ENCODE peak calls at places on chromosomes 4 and X, in nine cellular contexts. One of them, this sample, is unnamed. For H3K4me1, the result is how much of the 10 kb centered on the place peaks cover.

GRCh38 chrX:49072712-49073095 is 1.1 kb downstream of the PRAF2 start:
- DNase-seq in sigmoid colon: no peak
- DNase-seq in breast epithelium: no peak
- DNase-seq in testis: no peak
- DNase-seq in stomach: no peak
- DNase-seq in ovary: no peak
- DNase-seq in right lobe of liver: no peak
- DNase-seq in body of pancreas: no peak
- DNase-seq in tibial nerve: no peak
- DNase-seq in this sample: no peak

GRCh38 chrX:20521245-20521644 is 254.5 kb upstream of the RPS6KA3 start:
- DNase-seq in sigmoid colon: no peak
- DNase-seq in breast epithelium: no peak
- DNase-seq in testis: no peak
- DNase-seq in stomach: no peak
- DNase-seq in ovary: no peak
- DNase-seq in right lobe of liver: no peak
- DNase-seq in body of pancreas: no peak
- DNase-seq in tibial nerve: no peak
- DNase-seq in this sample: peak

GRCh38 chrX:34877451-34877850 is 65.1 kb upstream of the FAM47B start:
- DNase-seq in sigmoid colon: no peak
- DNase-seq in breast epithelium: no peak
- DNase-seq in testis: no peak
- DNase-seq in stomach: no peak
- DNase-seq in ovary: no peak
- DNase-seq in right lobe of liver: no peak
- DNase-seq in body of pancreas: no peak
- DNase-seq in tibial nerve: no peak
- DNase-seq in this sample: no peak

GRCh38 chr4:113747949-113748348 is 13.6 kb downstream of the CAMK2D start:
- DNase-seq in sigmoid colon: no peak
- DNase-seq in breast epithelium: no peak
- DNase-seq in testis: no peak
- DNase-seq in stomach: no peak
- DNase-seq in ovary: no peak
- DNase-seq in right lobe of liver: no peak
- DNase-seq in body of pancreas: no peak
- DNase-seq in tibial nerve: no peak
- DNase-seq in this sample: no peak

GRCh38 chrX:13685126-13685763 is 3.7 kb upstream of the RAB9A start:
- DNase-seq in sigmoid colon: no peak
- DNase-seq in breast epithelium: no peak
- DNase-seq in testis: no peak
- DNase-seq in stomach: no peak
- DNase-seq in ovary: no peak
- DNase-seq in right lobe of liver: no peak
- DNase-seq in body of pancreas: no peak
- DNase-seq in tibial nerve: no peak
- DNase-seq in this sample: peak

GRCh38 chr4:109213056-109213455 is 89.4 kb downstream of the COL25A1 start:
- DNase-seq in sigmoid colon: no peak
- DNase-seq in breast epithelium: no peak
- DNase-seq in testis: no peak
- DNase-seq in stomach: no peak
- DNase-seq in ovary: no peak
- DNase-seq in right lobe of liver: no peak
- DNase-seq in body of pancreas: no peak
- DNase-seq in tibial nerve: no peak
- DNase-seq in this sample: no peak

GRCh38 chrX:151935358-151935757 is 22.7 kb downstream of the MAGEA4 start:
- DNase-seq in sigmoid colon: no peak
- DNase-seq in breast epithelium: no peak
- DNase-seq in testis: no peak
- DNase-seq in stomach: no peak
- DNase-seq in ovary: no peak
- DNase-seq in right lobe of liver: no peak
- DNase-seq in body of pancreas: no peak
- DNase-seq in tibial nerve: no peak
- DNase-seq in this sample: no peak

GRCh38 chr4:188400456-188400855 is 261.2 kb downstream of the TRIML1 start:
- DNase-seq in sigmoid colon: no peak
- DNase-seq in breast epithelium: no peak
- DNase-seq in testis: no peak
- DNase-seq in stomach: no peak
- DNase-seq in ovary: no peak
- DNase-seq in right lobe of liver: no peak
- DNase-seq in body of pancreas: no peak
- DNase-seq in tibial nerve: peak
- DNase-seq in this sample: no peak

GRCh38 chrX:109601458-109601857 is 23.5 kb downstream of the KCNE5 start:
- DNase-seq in sigmoid colon: no peak
- DNase-seq in breast epithelium: no peak
- DNase-seq in testis: no peak
- DNase-seq in stomach: no peak
- DNase-seq in ovary: no peak
- DNase-seq in right lobe of liver: no peak
- DNase-seq in body of pancreas: no peak
- DNase-seq in tibial nerve: no peak
- DNase-seq in this sample: no peak

GRCh38 chr4:144757969-144758368 is 112.0 kb downstream of the HHIP start:
- DNase-seq in sigmoid colon: no peak
- DNase-seq in breast epithelium: no peak
- DNase-seq in testis: no peak
- DNase-seq in stomach: no peak
- DNase-seq in ovary: no peak
- DNase-seq in right lobe of liver: no peak
- DNase-seq in body of pancreas: no peak
- DNase-seq in tibial nerve: no peak
- DNase-seq in this sample: no peak

GRCh38 chr4:78592104-78592783 is 40.7 kb downstream of the ANXA3 start:
- DNase-seq in sigmoid colon: no peak
- DNase-seq in breast epithelium: no peak
- DNase-seq in testis: no peak
- DNase-seq in stomach: no peak
- DNase-seq in ovary: no peak
- DNase-seq in right lobe of liver: no peak
- DNase-seq in body of pancreas: no peak
- DNase-seq in tibial nerve: no peak
- DNase-seq in this sample: no peak

GRCh38 chrX:125605145-125605544 is 285.5 kb downstream of the TEX13C start:
- DNase-seq in sigmoid colon: no peak
- DNase-seq in breast epithelium: no peak
- DNase-seq in testis: no peak
- DNase-seq in stomach: no peak
- DNase-seq in ovary: no peak
- DNase-seq in right lobe of liver: no peak
- DNase-seq in body of pancreas: no peak
- DNase-seq in tibial nerve: no peak
- DNase-seq in this sample: no peak

GRCh38 chrX:143623657-143624056 is 12.2 kb downstream of the SLITRK4 start:
- DNase-seq in sigmoid colon: no peak
- DNase-seq in breast epithelium: no peak
- DNase-seq in testis: no peak
- DNase-seq in stomach: no peak
- DNase-seq in ovary: no peak
- DNase-seq in right lobe of liver: no peak
- DNase-seq in body of pancreas: no peak
- DNase-seq in tibial nerve: no peak
- DNase-seq in this sample: no peak

GRCh38 chrX:15973941-15974340 is 119.3 kb upstream of the AP1S2 start:
- DNase-seq in sigmoid colon: no peak
- DNase-seq in breast epithelium: no peak
- DNase-seq in testis: peak
- DNase-seq in stomach: no peak
- DNase-seq in ovary: no peak
- DNase-seq in right lobe of liver: no peak
- DNase-seq in body of pancreas: peak
- DNase-seq in tibial nerve: peak
- DNase-seq in this sample: no peak

GRCh38 chr4:122744229-122744628 is 11.7 kb downstream of the BBS12 start:
- DNase-seq in sigmoid colon: no peak
- DNase-seq in breast epithelium: no peak
- DNase-seq in testis: no peak
- DNase-seq in stomach: no peak
- DNase-seq in ovary: no peak
- DNase-seq in right lobe of liver: no peak
- DNase-seq in body of pancreas: no peak
- DNase-seq in tibial nerve: no peak
- DNase-seq in this sample: no peak

GRCh38 chr4:123244233-123244632 is 152.4 kb upstream of the SPRY1 start:
- DNase-seq in sigmoid colon: peak
- DNase-seq in breast epithelium: no peak
- DNase-seq in testis: peak
- DNase-seq in stomach: peak
- DNase-seq in ovary: peak
- DNase-seq in right lobe of liver: peak
- DNase-seq in body of pancreas: no peak
- DNase-seq in tibial nerve: peak
- DNase-seq in this sample: peak

GRCh38 chr4:20420916-20421315 is 169.2 kb downstream of the SLIT2 start:
- DNase-seq in sigmoid colon: no peak
- DNase-seq in breast epithelium: no peak
- DNase-seq in testis: no peak
- DNase-seq in stomach: no peak
- DNase-seq in ovary: no peak
- DNase-seq in right lobe of liver: no peak
- DNase-seq in body of pancreas: no peak
- DNase-seq in tibial nerve: no peak
- DNase-seq in this sample: no peak
- H3K4me1 ChIP-seq in sigmoid colon: under half
- H3K4me1 ChIP-seq in breast epithelium: under half
- H3K4me1 ChIP-seq in testis: under half
- H3K4me1 ChIP-seq in stomach: under half
- H3K4me1 ChIP-seq in ovary: under half
- H3K4me1 ChIP-seq in right lobe of liver: under half
- H3K4me1 ChIP-seq in body of pancreas: under half
- H3K4me1 ChIP-seq in tibial nerve: under half
- H3K4me1 ChIP-seq in this sample: under half

GRCh38 chr4:89216866-89217265 is 90.7 kb downstream of the GPRIN3 start:
- DNase-seq in sigmoid colon: no peak
- DNase-seq in breast epithelium: no peak
- DNase-seq in testis: no peak
- DNase-seq in stomach: no peak
- DNase-seq in ovary: no peak
- DNase-seq in right lobe of liver: no peak
- DNase-seq in body of pancreas: no peak
- DNase-seq in tibial nerve: no peak
- DNase-seq in this sample: no peak

GRCh38 chr4:89214308-89214707 is 93.3 kb downstream of the GPRIN3 start:
- DNase-seq in sigmoid colon: no peak
- DNase-seq in breast epithelium: no peak
- DNase-seq in testis: no peak
- DNase-seq in stomach: no peak
- DNase-seq in ovary: no peak
- DNase-seq in right lobe of liver: no peak
- DNase-seq in body of pancreas: no peak
- DNase-seq in tibial nerve: no peak
- DNase-seq in this sample: no peak

GRCh38 chr4:89217594-89217993 is 90.0 kb downstream of the GPRIN3 start:
- DNase-seq in sigmoid colon: no peak
- DNase-seq in breast epithelium: no peak
- DNase-seq in testis: no peak
- DNase-seq in stomach: no peak
- DNase-seq in ovary: no peak
- DNase-seq in right lobe of liver: no peak
- DNase-seq in body of pancreas: no peak
- DNase-seq in tibial nerve: no peak
- DNase-seq in this sample: no peak

GRCh38 chr4:89216422-89216821 is 91.2 kb downstream of the GPRIN3 start:
- DNase-seq in sigmoid colon: no peak
- DNase-seq in breast epithelium: no peak
- DNase-seq in testis: no peak
- DNase-seq in stomach: no peak
- DNase-seq in ovary: no peak
- DNase-seq in right lobe of liver: no peak
- DNase-seq in body of pancreas: no peak
- DNase-seq in tibial nerve: no peak
- DNase-seq in this sample: no peak

GRCh38 chr4:89215736-89216135 is 91.9 kb downstream of the GPRIN3 start:
- DNase-seq in sigmoid colon: no peak
- DNase-seq in breast epithelium: no peak
- DNase-seq in testis: no peak
- DNase-seq in stomach: no peak
- DNase-seq in ovary: no peak
- DNase-seq in right lobe of liver: no peak
- DNase-seq in body of pancreas: no peak
- DNase-seq in tibial nerve: no peak
- DNase-seq in this sample: no peak
- TF ChIP-seq CTCF in sigmoid colon: no peak
- TF ChIP-seq CTCF in breast epithelium: no peak
- TF ChIP-seq CTCF in testis: no peak
- TF ChIP-seq CTCF in stomach: no peak
- TF ChIP-seq CTCF in ovary: no peak
- TF ChIP-seq CTCF in right lobe of liver: no peak
- TF ChIP-seq CTCF in body of pancreas: no peak
- TF ChIP-seq CTCF in tibial nerve: no peak
- TF ChIP-seq CTCF in this sample: no peak

DNA sequence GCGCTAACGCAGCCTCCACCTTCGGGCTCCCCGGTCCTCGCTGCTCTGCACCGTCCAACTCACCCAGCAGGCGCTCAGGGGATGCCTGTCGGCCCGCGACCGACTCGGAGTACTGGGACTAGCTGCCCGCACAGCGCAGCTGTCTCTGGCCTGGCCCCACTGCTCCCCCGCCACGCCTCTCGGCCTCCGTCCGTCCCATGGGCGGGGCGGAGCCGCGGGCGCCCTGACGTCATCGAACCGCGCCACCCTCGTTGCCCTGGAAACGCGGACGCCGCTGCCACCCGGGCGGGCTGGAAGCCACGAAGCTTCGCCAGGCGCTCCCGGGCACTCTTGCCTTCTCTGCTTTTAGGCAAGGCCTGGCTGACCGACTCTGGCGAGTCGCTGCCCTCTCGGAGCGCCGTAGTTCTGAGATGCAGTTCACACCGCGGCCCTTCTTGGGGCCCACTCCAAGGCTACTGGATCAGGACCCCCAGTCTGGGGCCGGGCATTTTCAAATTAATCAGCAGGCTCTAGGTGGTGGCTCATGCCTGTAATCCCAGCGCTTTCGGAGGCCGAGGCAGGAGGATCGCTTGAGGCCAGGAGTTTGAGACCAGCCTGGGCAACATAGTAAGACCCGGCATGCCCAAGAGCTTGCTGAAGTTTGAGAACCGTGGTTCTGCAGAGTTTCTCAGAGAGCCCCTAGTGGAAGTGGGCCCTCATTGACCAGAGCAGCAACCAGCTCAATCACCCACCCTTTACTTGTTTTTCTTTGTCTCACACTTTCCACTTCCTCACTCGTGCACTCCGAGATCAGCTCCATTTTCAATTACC is 12.0 kb downstream of the ACOX3 start:
- DNase-seq in sigmoid colon: peak
- DNase-seq in breast epithelium: peak
- DNase-seq in testis: peak
- DNase-seq in stomach: peak
- DNase-seq in ovary: peak
- DNase-seq in right lobe of liver: peak
- DNase-seq in body of pancreas: peak
- DNase-seq in tibial nerve: peak
- DNase-seq in this sample: peak
- TF ChIP-seq POLR2A in sigmoid colon: peak
- TF ChIP-seq POLR2A in breast epithelium: peak
- TF ChIP-seq POLR2A in testis: no peak
- TF ChIP-seq POLR2A in stomach: no peak
- TF ChIP-seq POLR2A in ovary: peak
- TF ChIP-seq POLR2A in right lobe of liver: peak
- TF ChIP-seq POLR2A in body of pancreas: peak
- TF ChIP-seq POLR2A in tibial nerve: no peak
- TF ChIP-seq POLR2A in this sample: peak

GRCh38 chr4:158065176-158065575 is 107.6 kb downstream of the GASK1B start:
- DNase-seq in sigmoid colon: no peak
- DNase-seq in breast epithelium: no peak
- DNase-seq in testis: no peak
- DNase-seq in stomach: no peak
- DNase-seq in ovary: no peak
- DNase-seq in right lobe of liver: no peak
- DNase-seq in body of pancreas: no peak
- DNase-seq in tibial nerve: no peak
- DNase-seq in this sample: no peak
- H3K4me1 ChIP-seq in sigmoid colon: under half
- H3K4me1 ChIP-seq in breast epithelium: under half
- H3K4me1 ChIP-seq in testis: under half
- H3K4me1 ChIP-seq in stomach: under half
- H3K4me1 ChIP-seq in ovary: under half
- H3K4me1 ChIP-seq in right lobe of liver: under half
- H3K4me1 ChIP-seq in body of pancreas: under half
- H3K4me1 ChIP-seq in tibial nerve: under half
- H3K4me1 ChIP-seq in this sample: under half